ENCODE peak calls at places on chromosomes 13 and 19, in eight cellular contexts. A, F, X, J, B, P, R and O are unnamed samples.

GRCh38 chr13:82688400-82688999 is 1193.8 kb downstream of the SLITRK1 start:
- DNase-seq in A (no peak), F (no peak), X (no peak), J (no peak), B (no peak), P (no peak), R (no peak), O (no peak)

GRCh38 chr13:101915755-101916107 is 463.3 kb downstream of the ITGBL1 start:
- DNase-seq in A (no peak), F (no peak), X (no peak), J (no peak), B (no peak), P (no peak), R (no peak), O (no peak)

GRCh38 chr13:20360041-20360491 is 127.9 kb upstream of the GJB6 start:
- DNase-seq in A (no peak), F (no peak), X (no peak), J (no peak), B (no peak), P (no peak), R (peak), O (no peak)

GRCh38 chr19:58279925-58280316 is 1.2 kb downstream of the ZNF8 start:
- DNase-seq in A (no peak), F (no peak), X (no peak), J (no peak), B (no peak), P (no peak), R (no peak), O (no peak)

GRCh38 chr13:20901668-20902437 is 693 bp downstream of the XPO4 start:
- DNase-seq in A (no peak), F (peak), X (peak), J (peak), B (no peak), P (no peak), R (peak), O (no peak)

GRCh38 chr19:18415177-18415867 is 3.9 kb upstream of the SSBP4 start:
- DNase-seq in A (peak), F (peak), X (peak), J (peak), B (no peak), P (peak), R (no peak), O (peak)

GRCh38 chr19:45938733-45939319 is 24.2 kb upstream of the NANOS2 start:
- DNase-seq in A (no peak), F (no peak), X (no peak), J (no peak), B (no peak), P (no peak), R (no peak), O (no peak)

GRCh38 chr19:40147693-40148347 is 43.4 kb upstream of the MAP3K10 start:
- DNase-seq in A (no peak), F (no peak), X (peak), J (no peak), B (no peak), P (no peak), R (peak), O (peak)

GRCh38 chr13:73278186-73278585 is 219.4 kb downstream of the KLF5 start:
- DNase-seq in A (no peak), F (no peak), X (no peak), J (no peak), B (no peak), P (no peak), R (no peak), O (no peak)

GRCh38 chr19:53865918-53866696 is 1.6 kb upstream of the MYADM start:
- DNase-seq in A (peak), F (peak), X (peak), J (peak), B (peak), P (peak), R (peak), O (peak)

DNA sequence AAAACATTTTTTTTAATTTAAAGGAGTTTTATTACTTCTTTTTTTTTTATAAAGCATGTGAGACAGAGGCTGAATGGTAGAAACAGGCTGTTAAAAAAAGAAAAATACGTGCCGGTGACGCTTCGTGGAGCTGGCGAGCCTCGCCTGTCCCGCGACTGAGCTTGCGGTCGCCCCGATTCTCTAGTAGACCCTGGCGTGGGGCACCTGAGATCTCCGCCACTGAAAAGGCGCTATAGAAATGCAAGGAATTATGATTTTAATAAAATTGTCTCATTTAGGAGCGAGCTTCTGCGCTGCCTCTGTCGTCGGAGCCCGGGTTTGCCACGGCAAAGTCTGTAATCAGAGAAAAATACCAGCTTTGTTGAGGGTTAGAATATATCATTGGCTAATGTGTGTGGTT is 18.4 kb downstream of the NFIX start:
- DNase-seq in A (no peak), F (no peak), X (no peak), J (no peak), B (no peak), P (no peak), R (no peak), O (no peak)
- H3K4me3 ChIP-seq in A (peak), F (peak), X (no peak), J (no peak), B (peak), P (peak), R (no peak), O (no peak)

GRCh38 chr13:100625447-100625846 is 36.9 kb upstream of the GGACT start:
- DNase-seq in A (no peak), F (no peak), X (no peak), J (no peak), B (no peak), P (no peak), R (no peak), O (no peak)
- TF ChIP-seq CTCF in A (no peak), F (no peak), X (no peak), J (no peak), B (no peak), P (no peak), R (no peak), O (no peak)

DNA sequence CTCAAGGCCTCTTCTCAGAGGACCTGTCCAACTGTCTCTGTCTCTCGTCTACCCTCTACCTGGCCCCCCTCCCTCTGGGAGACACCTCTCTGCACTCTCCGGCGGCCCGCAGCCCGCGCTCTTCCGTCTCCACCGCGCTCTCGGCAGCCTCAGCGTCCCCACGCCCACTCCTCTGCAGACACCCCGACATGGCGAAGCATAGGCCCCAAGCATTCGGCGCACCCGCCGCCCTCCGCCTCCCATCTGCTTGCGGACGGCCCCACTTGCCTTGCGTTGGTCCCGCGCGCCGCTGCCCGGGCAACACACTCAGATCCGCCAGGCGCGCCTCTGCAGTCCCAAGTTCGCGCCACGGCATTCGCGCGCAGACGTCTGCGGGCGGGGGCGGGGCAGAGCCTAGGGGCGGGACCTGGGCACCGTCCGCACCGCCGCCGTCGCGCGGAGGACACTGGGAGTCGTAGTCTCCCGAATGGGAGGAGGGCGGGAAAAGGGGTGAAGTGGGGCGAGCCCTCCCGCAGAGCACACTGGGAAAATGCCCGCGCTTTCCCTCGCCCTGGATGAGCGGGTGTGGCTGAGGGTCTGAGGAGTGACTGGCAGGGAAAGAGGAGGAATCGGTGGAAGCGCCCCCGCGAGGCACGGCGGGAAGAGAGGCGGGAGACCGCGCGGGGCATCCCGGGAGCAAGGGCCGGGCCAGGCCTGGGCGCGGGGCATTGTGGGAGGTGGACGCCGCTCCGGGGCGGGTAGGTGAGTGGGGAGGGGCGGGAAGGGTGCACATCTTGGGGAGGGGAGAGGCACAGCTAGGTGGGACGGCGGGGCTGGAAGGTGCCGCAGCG is at the start of the genes LIG1 and ZSWIM9:
- DNase-seq in A (peak), F (peak), X (peak), J (peak), B (peak), P (peak), R (peak), O (peak)
- TF ChIP-seq POLR2A in A (no peak), F (peak), X (peak), J (no peak), B (no peak), P (no peak), R (peak), O (no peak)

DNA sequence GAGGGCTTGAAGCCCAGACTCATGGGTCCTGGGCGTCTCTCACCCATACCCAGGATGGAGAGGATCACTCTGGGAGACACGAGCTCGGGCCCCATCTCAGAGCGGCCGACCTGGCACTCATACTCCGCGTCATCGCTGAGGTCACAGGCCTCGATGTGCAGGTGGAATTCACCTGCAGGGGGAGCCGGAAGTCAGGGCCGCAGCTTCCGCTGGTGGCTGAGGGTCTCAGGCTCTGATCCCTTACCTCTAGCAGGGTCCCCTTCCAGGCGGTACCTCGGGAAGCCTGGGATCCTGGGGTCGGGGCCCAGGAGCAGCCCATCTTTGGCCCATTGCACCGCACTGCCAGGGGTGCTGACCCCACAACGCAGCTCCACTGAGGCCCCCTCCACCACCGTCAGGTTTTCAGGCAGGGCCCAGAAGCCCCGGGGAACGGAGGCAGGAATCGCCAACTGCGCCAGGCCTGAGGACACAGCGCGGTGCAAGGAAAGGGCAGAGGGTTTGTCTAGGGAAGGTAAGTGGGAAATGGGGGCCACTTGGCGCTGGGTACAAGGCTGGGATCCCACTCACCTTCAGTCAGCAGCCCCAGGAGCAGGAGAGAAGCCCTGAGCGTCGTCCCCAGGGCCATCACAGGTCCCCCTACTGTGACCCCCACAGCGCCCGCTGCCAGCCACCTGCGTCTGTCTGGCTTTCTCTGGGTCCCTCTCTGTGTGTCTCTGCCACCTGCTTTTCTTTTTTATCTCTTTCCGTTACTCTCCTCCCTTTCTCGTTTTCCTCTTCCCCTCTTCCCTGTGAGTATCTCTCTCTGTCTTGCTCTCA is 883 bp downstream of the NPHS1 start:
- DNase-seq in A (no peak), F (no peak), X (no peak), J (no peak), B (no peak), P (no peak), R (no peak), O (no peak)
- H3K4me3 ChIP-seq in A (no peak), F (no peak), X (no peak), J (no peak), B (no peak), P (no peak), R (no peak), O (no peak)

GRCh38 chr19:56191115-56191514 is 6.5 kb downstream of the ZSCAN5B start:
- DNase-seq in A (no peak), F (no peak), X (no peak), J (no peak), B (no peak), P (no peak), R (no peak), O (no peak)
- TF ChIP-seq CTCF in A (no peak), F (no peak), X (no peak), J (no peak), B (no peak), P (no peak), R (no peak), O (no peak)

DNA sequence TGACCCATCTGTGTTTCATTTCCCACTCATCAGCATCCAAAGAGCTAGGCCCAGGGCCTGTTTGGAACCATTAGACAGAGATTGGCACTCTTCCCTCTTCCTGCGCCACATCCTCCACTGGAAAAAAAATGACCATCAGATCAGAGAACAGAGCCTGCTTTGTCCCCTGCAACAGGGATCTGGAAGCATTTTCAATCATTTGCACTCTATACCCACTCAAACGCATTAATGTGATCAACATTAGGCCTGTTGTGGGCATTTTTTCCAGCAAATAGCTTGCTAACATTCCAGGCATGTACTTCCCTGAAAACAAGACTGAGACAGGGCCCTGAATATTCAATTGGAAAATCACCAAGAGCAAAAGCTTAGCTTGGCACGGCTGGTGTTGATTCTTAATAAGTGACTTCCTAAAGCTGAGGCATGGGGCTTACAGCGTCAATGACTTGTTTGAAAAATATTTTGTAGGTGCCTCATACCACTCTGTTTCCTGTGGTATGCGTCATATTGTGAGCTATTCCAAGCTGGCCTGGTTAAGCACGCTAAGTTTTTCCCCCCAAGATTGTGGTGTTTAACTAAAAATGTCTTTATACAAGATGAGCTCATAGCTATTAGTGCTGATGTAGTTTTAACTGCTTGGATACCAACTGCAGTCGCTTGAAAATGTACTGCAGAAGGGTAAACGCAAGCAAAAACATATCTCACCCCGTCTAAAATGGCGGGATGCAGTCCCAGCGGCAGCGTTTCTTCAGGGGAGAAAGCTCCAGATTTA is 404.4 kb downstream of the SPRY2 start:
- DNase-seq in A (peak), F (no peak), X (no peak), J (peak), B (no peak), P (no peak), R (peak), O (peak)
- TF ChIP-seq POLR2A in A (no peak), F (no peak), X (no peak), J (no peak), B (no peak), P (no peak), R (no peak), O (no peak)

GRCh38 chr19:43640424-43640757 is 741 bp upstream of the CADM4 start:
- DNase-seq in A (no peak), F (no peak), X (no peak), J (no peak), B (no peak), P (no peak), R (no peak), O (no peak)
- H3K4me3 ChIP-seq in A (peak), F (peak), X (peak), J (peak), B (peak), P (peak), R (peak), O (no peak)